ENCODE peak calls at places on chromosomes 11 and 22, in five cellular contexts. One of them, this sample, is unnamed.

GRCh38 chr22:47433627-47434026 is 671.2 kb downstream of the TBC1D22A start:
- DNase-seq in AG04449: no peak
- DNase-seq in BJ: no peak
- DNase-seq in epithelial cell of esophagus: no peak
- DNase-seq in GM12865: no peak
- DNase-seq in this sample: no peak

GRCh38 chr11:76801736-76802135 is 18.6 kb downstream of the TSKU start:
- DNase-seq in AG04449: no peak
- DNase-seq in epithelial cell of esophagus: no peak
- DNase-seq in BJ: no peak
- DNase-seq in GM12865: no peak
- DNase-seq in this sample: no peak

GRCh38 chr11:108882211-108882831 is 217.5 kb downstream of the DDX10 start:
- DNase-seq in AG04449: no peak
- DNase-seq in GM12865: no peak
- DNase-seq in epithelial cell of esophagus: no peak
- DNase-seq in BJ: no peak
- DNase-seq in this sample: no peak

GRCh38 chr11:86119062-86119461 is 50.2 kb upstream of the PICALM start:
- DNase-seq in epithelial cell of esophagus: no peak
- DNase-seq in AG04449: no peak
- DNase-seq in GM12865: no peak
- DNase-seq in BJ: no peak
- DNase-seq in this sample: peak

GRCh38 chr11:10969387-10969786 is 111.5 kb upstream of the ZBED5 start:
- DNase-seq in epithelial cell of esophagus: no peak
- DNase-seq in GM12865: no peak
- DNase-seq in AG04449: no peak
- DNase-seq in BJ: no peak
- DNase-seq in this sample: no peak

GRCh38 chr22:22591348-22592299 is 32.6 kb upstream of the PRAME start:
- DNase-seq in BJ: no peak
- DNase-seq in AG04449: no peak
- DNase-seq in epithelial cell of esophagus: no peak
- DNase-seq in GM12865: no peak
- DNase-seq in this sample: no peak

GRCh38 chr11:66717925-66718319 is 11.1 kb downstream of the SPTBN2 start:
- DNase-seq in epithelial cell of esophagus: no peak
- DNase-seq in GM12865: no peak
- DNase-seq in BJ: no peak
- DNase-seq in AG04449: no peak
- DNase-seq in this sample: peak

GRCh38 chr11:34191592-34191991 is 86.2 kb downstream of the NAT10 start:
- DNase-seq in AG04449: no peak
- DNase-seq in GM12865: no peak
- DNase-seq in BJ: no peak
- DNase-seq in epithelial cell of esophagus: no peak
- DNase-seq in this sample: no peak

GRCh38 chr11:288328-289144 is at the start of gene PGGHG:
- DNase-seq in BJ: no peak
- DNase-seq in GM12865: peak
- DNase-seq in epithelial cell of esophagus: peak
- DNase-seq in AG04449: no peak
- DNase-seq in this sample: no peak

GRCh38 chr22:48422900-48423480 is 1404.7 kb downstream of the BRD1 start:
- DNase-seq in AG04449: no peak
- DNase-seq in epithelial cell of esophagus: no peak
- DNase-seq in BJ: no peak
- DNase-seq in GM12865: no peak
- DNase-seq in this sample: no peak

GRCh38 chr11:44607987-44608386 is 42.5 kb downstream of the CD82 start:
- DNase-seq in AG04449: no peak
- DNase-seq in epithelial cell of esophagus: no peak
- DNase-seq in GM12865: no peak
- DNase-seq in BJ: no peak
- DNase-seq in this sample: no peak

GRCh38 chr11:86192858-86193257 is 51.7 kb upstream of the EED start:
- DNase-seq in AG04449: no peak
- DNase-seq in GM12865: no peak
- DNase-seq in epithelial cell of esophagus: no peak
- DNase-seq in BJ: no peak
- DNase-seq in this sample: no peak

GRCh38 chr22:23431337-23432072 is 148.6 kb downstream of the IGLL1 start:
- DNase-seq in BJ: no peak
- DNase-seq in GM12865: no peak
- DNase-seq in AG04449: no peak
- DNase-seq in epithelial cell of esophagus: peak
- DNase-seq in this sample: no peak

GRCh38 chr11:33630936-33631748 is 69.5 kb downstream of the C11orf91 start:
- DNase-seq in GM12865: no peak
- DNase-seq in epithelial cell of esophagus: peak
- DNase-seq in BJ: no peak
- DNase-seq in AG04449: no peak
- DNase-seq in this sample: no peak

GRCh38 chr22:31943976-31944699 is at the start of gene YWHAH:
- DNase-seq in epithelial cell of esophagus: peak
- DNase-seq in BJ: peak
- DNase-seq in AG04449: peak
- DNase-seq in GM12865: peak
- DNase-seq in this sample: peak

GRCh38 chr22:31942091-31942490 is 2.2 kb upstream of the YWHAH start:
- DNase-seq in BJ: no peak
- DNase-seq in GM12865: no peak
- DNase-seq in AG04449: no peak
- DNase-seq in epithelial cell of esophagus: no peak
- DNase-seq in this sample: no peak

GRCh38 chr22:31944700-31945477 is 554 bp downstream of the YWHAH start:
- DNase-seq in GM12865: peak
- DNase-seq in AG04449: no peak
- DNase-seq in BJ: no peak
- DNase-seq in epithelial cell of esophagus: no peak
- DNase-seq in this sample: no peak

GRCh38 chr22:31945478-31945815 is 1.1 kb downstream of the YWHAH start:
- DNase-seq in BJ: no peak
- DNase-seq in epithelial cell of esophagus: no peak
- DNase-seq in AG04449: no peak
- DNase-seq in GM12865: peak
- DNase-seq in this sample: no peak

DNA sequence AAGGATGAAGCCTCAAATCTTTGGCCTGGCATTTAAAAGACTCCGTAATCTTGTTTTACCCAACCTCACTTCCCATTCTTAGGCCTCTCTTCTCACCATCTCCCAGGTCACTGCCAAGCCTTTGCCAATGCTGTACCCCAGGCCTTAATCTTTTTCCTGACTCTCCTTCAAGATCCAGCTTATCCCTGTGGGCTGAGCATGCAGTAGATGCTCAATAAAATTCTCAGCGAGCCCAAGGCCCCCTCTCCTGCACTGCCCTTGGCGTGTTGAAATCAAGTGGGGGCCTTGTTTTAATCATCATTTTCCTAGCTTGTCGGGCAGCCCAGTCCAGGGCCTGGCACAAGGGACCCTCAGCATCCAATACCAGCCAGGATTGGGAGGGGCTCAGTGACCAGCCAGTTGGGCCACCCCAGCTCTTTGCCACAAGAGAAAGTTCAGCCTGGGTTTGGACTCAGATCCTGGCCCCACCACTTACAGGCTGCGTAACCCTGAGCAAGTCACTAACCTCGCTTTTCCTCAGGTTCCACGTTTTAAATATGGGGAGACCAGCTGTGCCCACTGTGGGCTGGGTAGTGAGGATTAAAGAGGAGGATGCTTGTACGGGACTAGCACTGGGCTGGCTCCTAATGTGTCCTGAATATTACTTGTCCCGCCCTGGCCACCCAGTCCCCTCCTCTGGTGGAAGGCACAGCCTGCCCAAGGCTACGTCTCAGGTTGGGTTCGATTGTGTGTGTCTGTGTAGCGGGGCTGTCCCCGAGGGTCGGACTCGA is 944 bp upstream of the YWHAH start:
- DNase-seq in AG04449: no peak
- DNase-seq in GM12865: no peak
- DNase-seq in BJ: no peak
- DNase-seq in epithelial cell of esophagus: no peak
- DNase-seq in this sample: no peak
- H3K4me3 ChIP-seq in AG04449: peak
- H3K4me3 ChIP-seq in GM12865: peak
- H3K4me3 ChIP-seq in BJ: peak
- H3K4me3 ChIP-seq in epithelial cell of esophagus: peak
- H3K4me3 ChIP-seq in this sample: peak

GRCh38 chr22:20016734-20017621 is at the start of gene ARVCF:
- DNase-seq in AG04449: peak
- DNase-seq in GM12865: peak
- DNase-seq in BJ: peak
- DNase-seq in epithelial cell of esophagus: peak
- DNase-seq in this sample: no peak
- TF ChIP-seq CTCF in AG04449: no peak
- TF ChIP-seq CTCF in GM12865: no peak
- TF ChIP-seq CTCF in BJ: peak
- TF ChIP-seq CTCF in epithelial cell of esophagus: no peak
- TF ChIP-seq CTCF in this sample: no peak

GRCh38 chr11:102603091-102603490 is 22.0 kb downstream of the MMP20 start:
- DNase-seq in GM12865: no peak
- DNase-seq in AG04449: no peak
- DNase-seq in epithelial cell of esophagus: peak
- DNase-seq in BJ: no peak
- DNase-seq in this sample: peak
- H3K4me3 ChIP-seq in GM12865: no peak
- H3K4me3 ChIP-seq in AG04449: no peak
- H3K4me3 ChIP-seq in epithelial cell of esophagus: no peak
- H3K4me3 ChIP-seq in BJ: no peak
- H3K4me3 ChIP-seq in this sample: no peak

GRCh38 chr11:133946018-133946417 is 10.8 kb downstream of the IGSF9B start:
- DNase-seq in BJ: no peak
- DNase-seq in epithelial cell of esophagus: no peak
- DNase-seq in GM12865: no peak
- DNase-seq in AG04449: no peak
- DNase-seq in this sample: no peak

GRCh38 chr11:133945087-133945974 is 11.4 kb downstream of the IGSF9B start:
- DNase-seq in GM12865: no peak
- DNase-seq in BJ: no peak
- DNase-seq in AG04449: no peak
- DNase-seq in epithelial cell of esophagus: no peak
- DNase-seq in this sample: no peak

GRCh38 chr11:133946541-133947297 is 10.0 kb downstream of the IGSF9B start:
- DNase-seq in epithelial cell of esophagus: no peak
- DNase-seq in BJ: no peak
- DNase-seq in GM12865: no peak
- DNase-seq in AG04449: no peak
- DNase-seq in this sample: no peak

GRCh38 chr11:133948711-133949110 is 8.1 kb downstream of the IGSF9B start:
- DNase-seq in BJ: no peak
- DNase-seq in GM12865: no peak
- DNase-seq in epithelial cell of esophagus: no peak
- DNase-seq in AG04449: no peak
- DNase-seq in this sample: no peak

GRCh38 chr11:133947298-133947905 is 9.4 kb downstream of the IGSF9B start:
- DNase-seq in BJ: no peak
- DNase-seq in epithelial cell of esophagus: peak
- DNase-seq in GM12865: peak
- DNase-seq in AG04449: no peak
- DNase-seq in this sample: no peak
- TF ChIP-seq CTCF in BJ: peak
- TF ChIP-seq CTCF in epithelial cell of esophagus: peak
- TF ChIP-seq CTCF in GM12865: peak
- TF ChIP-seq CTCF in AG04449: peak
- TF ChIP-seq CTCF in this sample: peak

GRCh38 chr11:68843052-68843561 is 1.4 kb upstream of the CPT1A start:
- DNase-seq in epithelial cell of esophagus: no peak
- DNase-seq in BJ: no peak
- DNase-seq in AG04449: no peak
- DNase-seq in GM12865: peak
- DNase-seq in this sample: no peak

GRCh38 chr11:68844801-68845200 is 3.1 kb upstream of the CPT1A start:
- DNase-seq in AG04449: no peak
- DNase-seq in GM12865: no peak
- DNase-seq in BJ: no peak
- DNase-seq in epithelial cell of esophagus: no peak
- DNase-seq in this sample: no peak

GRCh38 chr11:68845351-68846002 is 3.8 kb upstream of the CPT1A start:
- DNase-seq in AG04449: no peak
- DNase-seq in BJ: no peak
- DNase-seq in GM12865: no peak
- DNase-seq in epithelial cell of esophagus: no peak
- DNase-seq in this sample: no peak

GRCh38 chr11:68843703-68844312 is 2.1 kb upstream of the CPT1A start:
- DNase-seq in epithelial cell of esophagus: peak
- DNase-seq in GM12865: peak
- DNase-seq in BJ: no peak
- DNase-seq in AG04449: no peak
- DNase-seq in this sample: no peak

DNA sequence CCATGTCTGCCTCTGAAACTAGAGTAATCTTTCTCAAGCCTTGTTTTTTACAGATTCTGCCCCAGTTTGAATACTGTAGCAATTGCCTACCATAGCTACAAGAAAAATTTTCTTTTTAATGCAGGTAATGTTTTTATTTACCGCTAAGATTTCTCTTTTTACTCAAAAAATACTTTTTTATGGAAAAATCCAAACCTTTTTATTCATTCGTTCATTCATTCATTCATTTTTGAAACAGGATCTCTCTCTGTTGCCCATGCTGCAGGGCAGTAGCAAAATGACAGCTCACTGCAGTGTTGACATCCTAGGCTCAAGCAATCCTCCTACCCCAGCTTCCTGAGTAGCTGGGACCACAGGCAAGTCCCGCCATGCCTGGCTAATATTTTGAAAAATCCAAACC is 2.7 kb upstream of the CPT1A start:
- DNase-seq in GM12865: no peak
- DNase-seq in BJ: no peak
- DNase-seq in AG04449: no peak
- DNase-seq in epithelial cell of esophagus: no peak
- DNase-seq in this sample: no peak
- H3K4me3 ChIP-seq in GM12865: no peak
- H3K4me3 ChIP-seq in BJ: no peak
- H3K4me3 ChIP-seq in AG04449: no peak
- H3K4me3 ChIP-seq in epithelial cell of esophagus: no peak
- H3K4me3 ChIP-seq in this sample: peak